ENCODE peak calls at places on chromosomes 11 and 22, in four cellular contexts. T is naive thymus-derived CD8-positive, alpha-beta T cell; H is HCT116; I is MCF 10A. D is an unnamed sample.

GRCh38 chr11:4459470-4459869 is 10.4 kb downstream of the OR52K2 start:
- DNase-seq in H (no peak), I (peak; percentile 32), T (no peak), D (no peak)

GRCh38 chr11:35655856-35656255 is 6.7 kb upstream of the TRIM44 start:
- DNase-seq in T (no peak), I (no peak), H (no peak), D (no peak)

GRCh38 chr22:50656122-50657070 is 16.2 kb upstream of the SHANK3 start:
- DNase-seq in T (no peak), I (peak; percentile 38), H (no peak), D (no peak)

GRCh38 chr11:120500414-120500936 is 11.1 kb upstream of the GRIK4 start:
- DNase-seq in T (no peak), I (no peak), H (no peak), D (no peak)

GRCh38 chr11:15113381-15113780 is 1.3 kb upstream of the INSC start:
- DNase-seq in T (no peak), H (no peak), I (no peak), D (no peak)

GRCh38 chr11:72001834-72002591 is 3.3 kb downstream of the IL18BP start:
- DNase-seq in I (no peak), T (no peak), H (no peak), D (no peak)

GRCh38 chr11:67054851-67055523 is 1.7 kb upstream of the RHOD start:
- DNase-seq in H (peak; percentile 26), T (no peak), I (peak; percentile 88), D (no peak)

GRCh38 chr11:45922425-45923082 is at the start of gene LARGE2:
- DNase-seq in T (peak; percentile 41), I (peak; percentile 51), H (no peak), D (no peak)

GRCh38 chr11:111676878-111677585 is 74.8 kb downstream of the SIK2 start:
- DNase-seq in I (peak; percentile 22), T (no peak), H (peak; percentile 29), D (no peak)

GRCh38 chr11:107591446-107592236 is 694 bp downstream of the ELMOD1 start:
- DNase-seq in H (no peak), I (no peak), T (no peak), D (no peak)

GRCh38 chr22:46175631-46176030 is 25.3 kb downstream of the PPARA start:
- DNase-seq in T (no peak), I (no peak), H (no peak), D (no peak)

GRCh38 chr11:100991541-100991940 is 138.1 kb downstream of the PGR start:
- DNase-seq in I (no peak), T (no peak), H (no peak), D (no peak)

GRCh38 chr11:1653541-1654387 is 24.2 kb downstream of the KRTAP5-5 start:
- DNase-seq in T (no peak), H (no peak), I (no peak), D (no peak)

GRCh38 chr11:105670811-105671210 is 60.9 kb downstream of the GRIA4 start:
- DNase-seq in T (no peak), H (peak; percentile 13), I (peak; percentile 20), D (no peak)

GRCh38 chr11:60910281-60910687 is 3.7 kb upstream of the TMEM109 start:
- DNase-seq in H (no peak), I (no peak), T (no peak), D (no peak)

GRCh38 chr11:109734602-109735001 is 312.6 kb downstream of the C11orf87 start:
- DNase-seq in T (no peak), H (no peak), I (no peak), D (no peak)

GRCh38 chr11:4531666-4532065 is 13.3 kb upstream of the OR52M1 start:
- DNase-seq in H (no peak), T (no peak), I (no peak), D (no peak)

GRCh38 chr22:29394931-29395581 is 6.7 kb upstream of the AP1B1 start:
- DNase-seq in H (peak; percentile 48), I (peak; percentile 75), T (peak; percentile 49), D (peak; percentile 67)

GRCh38 chr11:31676280-31676982 is 134.7 kb downstream of the PAX6 start:
- DNase-seq in H (no peak), T (no peak), I (no peak), D (no peak)

GRCh38 chr11:77101043-77101537 is 1.6 kb upstream of the OMP start:
- DNase-seq in H (no peak), I (peak; percentile 33), T (no peak), D (no peak)

GRCh38 chr11:26806209-26806608 is 84.3 kb upstream of the SLC5A12 start:
- DNase-seq in I (peak; percentile 5), T (no peak), H (no peak), D (no peak)

GRCh38 chr22:45866398-45867117 is 110.4 kb downstream of the WNT7B start:
- DNase-seq in T (no peak), I (no peak), H (no peak), D (no peak)

GRCh38 chr22:44519895-44520294 is 21.9 kb upstream of the RTL6 start:
- DNase-seq in T (no peak), H (no peak), I (no peak), D (no peak)

GRCh38 chr11:73804712-73805111 is 17.0 kb downstream of the MRPL48 start:
- DNase-seq in T (no peak), H (no peak), I (no peak), D (no peak)

GRCh38 chr11:20213790-20214189 is 53.5 kb upstream of the DBX1 start:
- DNase-seq in H (no peak), T (no peak), I (no peak), D (no peak)

GRCh38 chr11:131785801-131786200 is 415.4 kb downstream of the NTM start:
- DNase-seq in H (no peak), T (no peak), I (no peak), D (no peak)

GRCh38 chr11:56977324-56977723 is 11.4 kb upstream of the OR5AK2 start:
- DNase-seq in I (no peak), T (no peak), H (no peak), D (no peak)

GRCh38 chr11:69305885-69306540 is 12.1 kb downstream of the MYEOV start:
- DNase-seq in H (no peak), T (no peak), I (no peak), D (no peak)